ENCODE peak calls at places on chromosomes 12 and 14, in nine cellular contexts. X is left colon; R is IMR-90; G is psoas muscle; B is activated T-cell treated with anti-CD3 and anti-CD28 coated beads, Interleukin-2, amount 50 U/mL, for 4 hours; W is lower lobe of right lung; K is right cardiac atrium; E is CD4-positive, alpha-beta T cell; N is T-helper 17 cell. Z is an unnamed sample.

GRCh38 chr12:12612403-12612802 is 727 bp downstream of the CREBL2 start:
- ATAC-seq in X (peak; percentile 28), R (peak; percentile 34), G (no peak), B (peak; percentile 19), W (peak; percentile 63), K (peak; percentile 30), E (peak; percentile 21), N (peak; percentile 32), Z (no peak)

GRCh38 chr14:61609143-61609851 is 86.0 kb upstream of the HIF1A start:
- ATAC-seq in X (peak; percentile 82), R (peak; percentile 73), G (peak; percentile 74), B (no peak), W (no peak), K (peak; percentile 64), E (no peak), N (no peak), Z (peak; percentile 38)

GRCh38 chr14:63922696-63923421 is 70.1 kb downstream of the SYNE2 start:
- ATAC-seq in X (peak; percentile 99), R (peak; percentile 35), G (peak; percentile 44), B (no peak), W (peak; percentile 93), K (peak; percentile 84), E (no peak), N (peak; percentile 52), Z (peak; percentile 95)

GRCh38 chr12:6367969-6368892 is 7.1 kb downstream of the SCNN1A start:
- ATAC-seq in X (no peak), R (no peak), G (peak; percentile 77), B (peak; percentile 17), W (no peak), K (no peak), E (no peak), N (no peak), Z (no peak)

GRCh38 chr14:73721101-73721821 is 7.1 kb upstream of the PNMA1 start:
- ATAC-seq in X (peak; percentile 30), R (no peak), G (no peak), B (no peak), W (no peak), K (no peak), E (no peak), N (no peak), Z (no peak)

GRCh38 chr12:11798856-11799530 is 149.5 kb downstream of the ETV6 start:
- ATAC-seq in X (no peak), R (no peak), G (no peak), B (no peak), W (no peak), K (peak; percentile 50), E (no peak), N (no peak), Z (no peak)

GRCh38 chr12:50249464-50250229 is 33.7 kb downstream of the LIMA1 start:
- ATAC-seq in X (no peak), R (no peak), G (no peak), B (no peak), W (no peak), K (no peak), E (no peak), N (no peak), Z (no peak)

GRCh38 chr12:109830718-109831117 is 2.5 kb downstream of the TRPV4 start:
- ATAC-seq in X (no peak), R (no peak), G (no peak), B (no peak), W (no peak), K (no peak), E (no peak), N (no peak), Z (no peak)

GRCh38 chr12:130143136-130143535 is 19.1 kb upstream of the FZD10 start:
- ATAC-seq in X (no peak), R (no peak), G (no peak), B (no peak), W (no peak), K (no peak), E (no peak), N (no peak), Z (no peak)

GRCh38 chr12:17982556-17982955 is 107.4 kb downstream of the RERGL start:
- ATAC-seq in X (no peak), R (no peak), G (no peak), B (no peak), W (no peak), K (no peak), E (no peak), N (no peak), Z (peak; percentile 32)

GRCh38 chr14:54312166-54312801 is 84.5 kb upstream of the CDKN3 start:
- ATAC-seq in X (no peak), R (peak; percentile 91), G (no peak), B (no peak), W (peak; percentile 18), K (peak; percentile 47), E (no peak), N (no peak), Z (peak; percentile 88)

GRCh38 chr12:93019240-93019910 is 90.3 kb upstream of the EEA1 start:
- ATAC-seq in X (peak; percentile 64), R (no peak), G (no peak), B (no peak), W (no peak), K (peak; percentile 13), E (no peak), N (no peak), Z (no peak)

GRCh38 chr12:9699898-9700605 is 30.5 kb downstream of the CLEC2D start:
- ATAC-seq in X (peak; percentile 37), R (peak; percentile 91), G (no peak), B (no peak), W (no peak), K (peak; percentile 67), E (no peak), N (no peak), Z (peak; percentile 22)

GRCh38 chr12:117507547-117507946 is 146.1 kb upstream of the NOS1 start:
- ATAC-seq in X (peak; percentile 36), R (no peak), G (no peak), B (no peak), W (no peak), K (no peak), E (no peak), N (no peak), Z (no peak)

GRCh38 chr12:5898874-5899273 is 46.2 kb downstream of the ANO2 start:
- ATAC-seq in X (no peak), R (no peak), G (no peak), B (no peak), W (no peak), K (no peak), E (no peak), N (no peak), Z (no peak)

GRCh38 chr14:73753887-73754880 is 40.0 kb upstream of the PNMA1 start:
- ATAC-seq in X (peak; percentile 49), R (no peak), G (no peak), B (peak; percentile 47), W (peak; percentile 48), K (peak; percentile 9), E (peak; percentile 14), N (peak; percentile 44), Z (no peak)

GRCh38 chr12:105805730-105806390 is 332.9 kb downstream of the NUAK1 start:
- ATAC-seq in X (no peak), R (no peak), G (peak; percentile 90), B (no peak), W (no peak), K (no peak), E (no peak), N (no peak), Z (peak; percentile 75)

GRCh38 chr12:6250343-6250742 is 50.1 kb downstream of the CD9 start:
- ATAC-seq in X (no peak), R (peak; percentile 37), G (no peak), B (no peak), W (peak; percentile 34), K (peak; percentile 85), E (no peak), N (no peak), Z (peak; percentile 30)

GRCh38 chr14:70359076-70359424 is 433 bp downstream of the COX16 start:
- ATAC-seq in X (peak; percentile 44), R (no peak), G (peak; percentile 38), B (peak; percentile 14), W (no peak), K (no peak), E (peak; percentile 5), N (no peak), Z (no peak)

GRCh38 chr12:39966738-39967137 is 139.1 kb downstream of the SLC2A13 start:
- ATAC-seq in X (no peak), R (no peak), G (no peak), B (no peak), W (no peak), K (no peak), E (no peak), N (no peak), Z (no peak)

GRCh38 chr14:54574528-54574927 is 7.6 kb downstream of the SAMD4A start:
- ATAC-seq in X (no peak), R (no peak), G (no peak), B (no peak), W (no peak), K (no peak), E (no peak), N (no peak), Z (no peak)

GRCh38 chr14:89720076-89720687 is 234.3 kb downstream of the EFCAB11 start:
- ATAC-seq in X (no peak), R (no peak), G (no peak), B (peak; percentile 9), W (no peak), K (no peak), E (peak; percentile 18), N (peak; percentile 14), Z (no peak)

GRCh38 chr12:125211464-125211863 is 146.2 kb downstream of the AACS start:
- ATAC-seq in X (no peak), R (no peak), G (no peak), B (no peak), W (no peak), K (no peak), E (no peak), N (no peak), Z (no peak)

GRCh38 chr12:28908646-28909045 is 240.4 kb upstream of the FAR2 start:
- ATAC-seq in X (no peak), R (peak; percentile 59), G (no peak), B (no peak), W (no peak), K (no peak), E (no peak), N (no peak), Z (no peak)

GRCh38 chr14:69816216-69816615 is 19.2 kb upstream of the SLC10A1 start:
- ATAC-seq in X (no peak), R (no peak), G (no peak), B (no peak), W (no peak), K (no peak), E (no peak), N (no peak), Z (no peak)

GRCh38 chr14:76781648-76782051 is 20.4 kb downstream of the VASH1 start:
- ATAC-seq in X (no peak), R (peak; percentile 7), G (no peak), B (no peak), W (no peak), K (no peak), E (no peak), N (no peak), Z (no peak)

GRCh38 chr12:88932457-88932856 is 352.2 kb upstream of the KITLG start:
- ATAC-seq in X (peak; percentile 59), R (no peak), G (no peak), B (no peak), W (no peak), K (no peak), E (no peak), N (no peak), Z (no peak)

GRCh38 chr14:91872011-91872476 is 4.7 kb upstream of the TC2N start:
- ATAC-seq in X (peak; percentile 0), R (no peak), G (no peak), B (peak; percentile 12), W (peak; percentile 46), K (peak; percentile 47), E (peak; percentile 7), N (no peak), Z (peak; percentile 43)